ENCODE peak calls at places on chromosomes 1 and 21, in nine cellular contexts. L is left ventricle myocardium inferior, Q is MM.1S, N is K562, M is Peyer's patch, K is breast epithelium, R is AG04450, T is colonic mucosa, P is MCF 10A. G is an unnamed sample.

GRCh38 chr1:66137235-66137634 is 344.5 kb downstream of the PDE4B start:
- DNase-seq in L (no peak), Q (no peak), N (no peak), M (no peak), K (no peak), R (no peak), T (no peak), P (no peak), G (no peak)

GRCh38 chr1:160453443-160453842 is 53.1 kb downstream of the VANGL2 start:
- DNase-seq in L (no peak), Q (no peak), N (no peak), M (no peak), K (no peak), R (no peak), T (no peak), P (no peak), G (no peak)

GRCh38 chr1:27574871-27575831 is 28.8 kb downstream of the AHDC1 start:
- DNase-seq in L (peak), Q (no peak), N (peak), M (no peak), K (no peak), R (peak), T (peak), P (peak), G (no peak)

GRCh38 chr1:5599541-5599940 is 392.7 kb downstream of the NPHP4 start:
- DNase-seq in L (no peak), Q (no peak), N (no peak), M (no peak), K (no peak), R (no peak), T (peak), P (no peak), G (no peak)

GRCh38 chr1:64167176-64167575 is 36.2 kb upstream of the UBE2U start:
- DNase-seq in L (no peak), Q (no peak), N (no peak), M (no peak), K (no peak), R (no peak), T (no peak), P (no peak), G (no peak)

GRCh38 chr1:204453141-204453772 is 41.3 kb downstream of the PIK3C2B start:
- DNase-seq in L (no peak), Q (peak), N (no peak), M (peak), K (no peak), R (no peak), T (no peak), P (no peak), G (no peak)

GRCh38 chr1:58785424-58786058 is 1.7 kb upstream of the JUN start:
- DNase-seq in L (peak), Q (peak), N (peak), M (peak), K (peak), R (no peak), T (peak), P (peak), G (no peak)

GRCh38 chr1:89935235-89935634 is 59.7 kb upstream of the ZNF326 start:
- DNase-seq in L (no peak), Q (no peak), N (no peak), M (no peak), K (no peak), R (no peak), T (no peak), P (no peak), G (no peak)

GRCh38 chr1:101081496-101082282 is 56.1 kb upstream of the DPH5 start:
- DNase-seq in L (no peak), Q (no peak), N (no peak), M (no peak), K (no peak), R (no peak), T (no peak), P (no peak), G (no peak)

GRCh38 chr1:43796111-43796581 is 88.8 kb downstream of the ST3GAL3 start:
- DNase-seq in L (no peak), Q (no peak), N (no peak), M (no peak), K (no peak), R (no peak), T (no peak), P (peak), G (no peak)

GRCh38 chr1:212916395-212917133 is 33.8 kb upstream of the VASH2 start:
- DNase-seq in L (peak), Q (no peak), N (peak), M (no peak), K (no peak), R (no peak), T (peak), P (no peak), G (no peak)

GRCh38 chr1:178278135-178278534 is 184.2 kb downstream of the RASAL2 start:
- DNase-seq in L (no peak), Q (no peak), N (no peak), M (no peak), K (no peak), R (no peak), T (no peak), P (no peak), G (no peak)

GRCh38 chr1:225911207-225912130 is 12.6 kb downstream of the PYCR2 start:
- DNase-seq in L (peak), Q (peak), N (peak), M (peak), K (no peak), R (no peak), T (peak), P (no peak), G (no peak)

GRCh38 chr1:205285391-205286101 is 36.0 kb downstream of the NUAK2 start:
- DNase-seq in L (no peak), Q (peak), N (no peak), M (peak), K (no peak), R (no peak), T (no peak), P (no peak), G (no peak)

GRCh38 chr1:180258935-180259334 is 28.9 kb downstream of the LHX4 start:
- DNase-seq in L (no peak), Q (no peak), N (no peak), M (no peak), K (no peak), R (no peak), T (no peak), P (no peak), G (no peak)

GRCh38 chr1:200919386-200919785 is 24.7 kb downstream of the INAVA start:
- DNase-seq in L (no peak), Q (no peak), N (no peak), M (no peak), K (no peak), R (no peak), T (no peak), P (no peak), G (no peak)

GRCh38 chr1:182617734-182618288 is 13.6 kb upstream of the RGS16 start:
- DNase-seq in L (no peak), Q (no peak), N (no peak), M (no peak), K (no peak), R (no peak), T (no peak), P (peak), G (no peak)

GRCh38 chr1:167221126-167221803 is 579 bp downstream of the POU2F1 start:
- DNase-seq in L (peak), Q (peak), N (peak), M (peak), K (no peak), R (no peak), T (peak), P (no peak), G (no peak)

GRCh38 chr1:7727816-7728477 is 43.1 kb upstream of the VAMP3 start:
- DNase-seq in L (no peak), Q (no peak), N (no peak), M (no peak), K (no peak), R (no peak), T (no peak), P (no peak), G (no peak)

GRCh38 chr21:37917612-37918011 is 1.4 kb upstream of the KCNJ6 start:
- DNase-seq in L (no peak), Q (no peak), N (no peak), M (no peak), K (no peak), R (peak), T (no peak), P (peak), G (no peak)

GRCh38 chr1:183925947-183926346 is 111.6 kb downstream of the COLGALT2 start:
- DNase-seq in L (no peak), Q (no peak), N (no peak), M (no peak), K (no peak), R (no peak), T (no peak), P (no peak), G (no peak)

GRCh38 chr1:81114191-81114590 is 686.5 kb upstream of the ADGRL2 start:
- DNase-seq in L (no peak), Q (no peak), N (no peak), M (no peak), K (no peak), R (no peak), T (no peak), P (no peak), G (no peak)

GRCh38 chr1:202665417-202665816 is 44.8 kb downstream of the SYT2 start:
- DNase-seq in L (no peak), Q (no peak), N (no peak), M (no peak), K (no peak), R (no peak), T (no peak), P (no peak), G (no peak)

GRCh38 chr1:52702886-52703787 is 5.0 kb upstream of the COA7 start:
- DNase-seq in L (peak), Q (peak), N (peak), M (peak), K (peak), R (no peak), T (peak), P (peak), G (peak)

GRCh38 chr1:52907068-52907811 is 14.3 kb downstream of the ECHDC2 start:
- DNase-seq in L (no peak), Q (no peak), N (peak), M (no peak), K (no peak), R (no peak), T (no peak), P (no peak), G (no peak)

GRCh38 chr1:42322577-42322976 is 12.5 kb downstream of the FOXJ3 start:
- DNase-seq in L (no peak), Q (no peak), N (no peak), M (no peak), K (no peak), R (no peak), T (no peak), P (peak), G (no peak)

DNA sequence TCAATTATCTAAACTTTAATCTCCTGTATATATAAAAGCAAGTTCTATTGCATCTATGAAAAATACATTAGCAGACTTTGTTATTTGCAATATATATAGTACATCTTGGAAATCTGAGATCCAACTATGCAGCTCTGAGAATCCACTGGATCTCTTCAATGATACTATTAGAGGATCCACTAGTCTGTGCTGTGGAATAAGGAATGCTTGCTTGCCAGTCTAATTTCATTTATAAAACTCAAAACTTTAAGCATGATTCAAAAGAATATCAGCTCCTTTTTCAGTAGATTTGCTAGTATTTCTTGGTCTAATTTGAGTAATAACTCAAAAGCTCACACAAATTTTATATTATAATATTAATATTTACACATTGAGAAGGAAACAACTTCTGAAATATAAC is 115.1 kb downstream of the SPATA6 start:
- DNase-seq in L (no peak), Q (no peak), N (no peak), M (no peak), K (no peak), R (no peak), T (no peak), P (no peak), G (no peak)
- TF ChIP-seq CTCF in L (no peak), Q (no peak), N (no peak), M (no peak), K (no peak), R (peak), T (no peak), P (no peak), G (no peak)

GRCh38 chr1:170063109-170063826 is 11.2 kb downstream of the KIFAP3 start:
- DNase-seq in L (no peak), Q (no peak), N (no peak), M (no peak), K (no peak), R (no peak), T (no peak), P (peak), G (no peak)

GRCh38 chr1:170068923-170069322 is 5.6 kb downstream of the KIFAP3 start:
- DNase-seq in L (no peak), Q (peak), N (no peak), M (no peak), K (no peak), R (no peak), T (no peak), P (no peak), G (no peak)

GRCh38 chr1:170071378-170071777 is 3.1 kb downstream of the KIFAP3 start:
- DNase-seq in L (no peak), Q (no peak), N (no peak), M (no peak), K (no peak), R (no peak), T (no peak), P (no peak), G (no peak)

GRCh38 chr1:170067253-170067819 is 7.2 kb downstream of the KIFAP3 start:
- DNase-seq in L (no peak), Q (no peak), N (no peak), M (no peak), K (no peak), R (no peak), T (peak), P (no peak), G (no peak)
- TF ChIP-seq CTCF in L (no peak), Q (peak), N (no peak), M (no peak), K (no peak), R (no peak), T (no peak), P (no peak), G (no peak)

GRCh38 chr1:119448112-119448511 is 33.2 kb downstream of the HSD3B2 start:
- DNase-seq in L (no peak), Q (no peak), N (no peak), M (no peak), K (no peak), R (no peak), T (no peak), P (peak), G (no peak)
- TF ChIP-seq CTCF in L (no peak), Q (no peak), N (peak), M (no peak), K (no peak), R (no peak), T (no peak), P (no peak), G (no peak)

GRCh38 chr1:206875752-206876380 is 10.4 kb downstream of the IL20 start:
- DNase-seq in L (no peak), Q (no peak), N (no peak), M (no peak), K (no peak), R (no peak), T (no peak), P (no peak), G (no peak)

GRCh38 chr1:206882555-206882954 is 14.7 kb upstream of the IL24 start:
- DNase-seq in L (no peak), Q (no peak), N (no peak), M (no peak), K (no peak), R (no peak), T (no peak), P (no peak), G (no peak)

GRCh38 chr1:206883160-206883559 is 14.1 kb upstream of the IL24 start:
- DNase-seq in L (no peak), Q (no peak), N (no peak), M (no peak), K (no peak), R (no peak), T (no peak), P (no peak), G (no peak)

GRCh38 chr1:206880310-206880709 is 14.9 kb downstream of the IL20 start:
- DNase-seq in L (no peak), Q (no peak), N (no peak), M (no peak), K (no peak), R (no peak), T (no peak), P (no peak), G (no peak)

DNA sequence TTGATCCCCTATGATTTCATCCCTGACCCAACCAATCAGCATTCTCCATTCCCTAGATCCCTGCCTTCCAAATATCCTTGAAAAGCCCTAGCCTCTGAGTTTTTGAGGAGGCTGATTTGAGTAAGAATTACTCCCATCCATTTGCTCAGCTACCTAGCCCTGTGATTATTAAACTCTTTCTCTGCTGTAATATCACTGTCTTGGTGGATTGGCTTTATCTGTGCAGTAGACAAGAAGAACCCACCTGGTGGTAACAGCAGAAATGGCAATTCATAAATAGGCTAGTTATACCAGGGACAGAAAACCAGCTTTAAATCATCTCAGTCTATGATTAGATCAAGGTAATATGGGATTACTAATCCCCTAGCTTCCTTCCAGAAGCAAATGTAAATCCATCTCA is 13.0 kb downstream of the IL20 start:
- DNase-seq in L (no peak), Q (peak), N (peak), M (no peak), K (no peak), R (no peak), T (no peak), P (no peak), G (no peak)
- TF ChIP-seq CTCF in L (no peak), Q (peak), N (peak), M (no peak), K (no peak), R (no peak), T (no peak), P (no peak), G (no peak)

GRCh38 chr1:222791006-222791710 is 23.7 kb upstream of the DISP1 start:
- DNase-seq in L (no peak), Q (no peak), N (no peak), M (no peak), K (no peak), R (no peak), T (no peak), P (no peak), G (no peak)

GRCh38 chr1:222792744-222793143 is 22.1 kb upstream of the DISP1 start:
- DNase-seq in L (no peak), Q (no peak), N (no peak), M (no peak), K (no peak), R (no peak), T (no peak), P (peak), G (no peak)

GRCh38 chr1:222798975-222799374 is 15.9 kb upstream of the DISP1 start:
- DNase-seq in L (no peak), Q (no peak), N (no peak), M (no peak), K (no peak), R (no peak), T (no peak), P (no peak), G (no peak)

GRCh38 chr1:222798111-222798510 is 16.7 kb upstream of the DISP1 start:
- DNase-seq in L (no peak), Q (no peak), N (no peak), M (peak), K (no peak), R (no peak), T (no peak), P (peak), G (no peak)

DNA sequence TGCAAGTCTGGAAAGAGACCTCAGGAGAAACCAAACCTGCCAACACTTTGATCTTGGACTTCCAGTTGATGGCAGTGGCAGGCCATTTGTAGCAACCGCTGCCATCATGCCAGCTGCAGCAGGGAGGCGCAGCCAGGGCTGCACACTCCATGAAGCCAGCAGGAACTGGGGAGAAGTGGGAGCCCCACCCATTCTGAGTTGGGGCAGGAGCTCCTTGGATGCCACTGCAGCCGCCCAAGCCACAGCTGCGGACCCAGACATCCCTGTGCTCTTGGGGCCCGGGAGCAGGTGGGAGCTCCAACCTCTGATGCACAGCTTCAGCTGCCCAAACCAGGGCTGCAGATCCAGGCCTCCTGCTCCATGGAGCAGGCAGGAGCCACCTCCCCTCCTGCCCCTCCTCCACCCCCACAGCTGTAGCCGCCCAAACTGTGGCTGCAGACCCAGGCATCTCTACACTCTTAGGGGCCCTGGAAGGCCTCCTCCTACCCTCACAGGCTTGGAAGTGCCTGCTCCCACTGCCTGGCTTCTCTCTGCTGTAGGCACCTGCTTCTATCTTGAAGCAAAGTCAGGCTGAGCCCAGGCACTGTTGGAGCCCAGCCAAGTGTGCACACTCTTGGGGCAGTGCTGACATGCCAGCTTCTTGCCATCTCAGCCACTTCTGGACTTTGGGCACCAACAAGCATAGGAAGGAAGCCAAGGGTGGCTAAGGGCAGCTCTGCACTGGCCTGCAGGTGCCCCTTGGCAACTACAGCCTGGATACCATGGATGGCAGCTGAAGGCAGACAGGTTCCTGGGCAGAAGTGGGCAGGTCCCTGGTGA is 20.0 kb upstream of the DISP1 start:
- DNase-seq in L (no peak), Q (no peak), N (no peak), M (no peak), K (no peak), R (no peak), T (no peak), P (no peak), G (no peak)
- TF ChIP-seq CTCF in L (no peak), Q (no peak), N (peak), M (peak), K (no peak), R (no peak), T (no peak), P (peak), G (no peak)

DNA sequence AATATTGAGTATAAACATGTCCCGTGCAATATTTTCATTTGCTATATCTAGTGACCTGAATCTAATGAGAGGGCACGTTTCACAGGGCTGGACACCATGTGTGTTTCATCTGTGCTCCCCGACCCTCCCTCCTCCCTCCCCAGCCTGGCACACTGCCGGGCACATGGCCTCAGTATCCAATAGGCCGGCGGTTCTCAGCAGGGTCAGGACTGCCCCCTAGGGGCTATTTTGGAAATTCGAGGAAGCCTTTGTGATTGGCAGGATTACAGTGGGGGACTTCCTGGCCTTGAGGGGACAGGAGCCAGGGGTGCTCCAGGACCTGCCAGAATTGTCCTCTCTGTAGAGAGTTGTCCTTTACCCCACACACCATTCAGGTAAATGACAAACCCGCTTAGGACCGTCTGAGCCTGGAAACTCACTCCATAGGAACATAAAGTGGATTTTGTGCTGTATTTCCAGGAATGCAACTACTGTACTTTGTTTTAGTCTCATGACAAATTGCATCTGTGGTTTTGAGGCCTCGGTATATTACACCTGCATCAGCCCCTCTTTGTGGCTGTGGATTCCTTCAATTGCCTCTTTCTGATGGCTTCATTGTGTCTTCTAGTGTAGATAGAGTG is 109.5 kb upstream of the SIM2 start:
- DNase-seq in L (no peak), Q (peak), N (peak), M (no peak), K (no peak), R (no peak), T (peak), P (peak), G (no peak)
- TF ChIP-seq CTCF in L (peak), Q (peak), N (peak), M (no peak), K (peak), R (peak), T (peak), P (peak), G (peak)

G was measured in CD14-positive monocyte.